ENCODE peak calls at places on chromosomes 7 and 10, in four cellular contexts. I is trophoblast cell, Q is IMR-90, F is neuronal stem cell. L is an unnamed sample.

GRCh38 chr10:10032991-10033390 is 984.7 kb upstream of the CELF2 start:
- DNase-seq in I (no peak), F (no peak), Q (no peak), L (no peak)

GRCh38 chr10:30970760-30971460 is 60.8 kb downstream of the ZNF438 start:
- DNase-seq in I (peak), F (no peak), Q (peak), L (no peak)

GRCh38 chr7:74525881-74526280 is 72.2 kb downstream of the GTF2IRD1 start:
- DNase-seq in Q (no peak), F (no peak), I (peak), L (no peak)

GRCh38 chr10:45008524-45009161 is 7.9 kb downstream of the ZNF22 start:
- DNase-seq in Q (peak), F (peak), I (peak), L (peak)

GRCh38 chr10:69577268-69578232 is 4.3 kb upstream of the NEUROG3 start:
- DNase-seq in I (no peak), Q (no peak), F (no peak), L (peak)

GRCh38 chr7:133993547-133993946 is 133.6 kb upstream of the LRGUK start:
- DNase-seq in Q (no peak), F (no peak), I (no peak), L (no peak)

GRCh38 chr7:76364198-76364584 is 5.4 kb upstream of the YWHAG start:
- DNase-seq in I (peak), F (no peak), Q (peak), L (peak)

GRCh38 chr7:2575046-2575732 is 16.4 kb downstream of the IQCE start:
- DNase-seq in F (no peak), I (no peak), Q (no peak), L (no peak)

DNA sequence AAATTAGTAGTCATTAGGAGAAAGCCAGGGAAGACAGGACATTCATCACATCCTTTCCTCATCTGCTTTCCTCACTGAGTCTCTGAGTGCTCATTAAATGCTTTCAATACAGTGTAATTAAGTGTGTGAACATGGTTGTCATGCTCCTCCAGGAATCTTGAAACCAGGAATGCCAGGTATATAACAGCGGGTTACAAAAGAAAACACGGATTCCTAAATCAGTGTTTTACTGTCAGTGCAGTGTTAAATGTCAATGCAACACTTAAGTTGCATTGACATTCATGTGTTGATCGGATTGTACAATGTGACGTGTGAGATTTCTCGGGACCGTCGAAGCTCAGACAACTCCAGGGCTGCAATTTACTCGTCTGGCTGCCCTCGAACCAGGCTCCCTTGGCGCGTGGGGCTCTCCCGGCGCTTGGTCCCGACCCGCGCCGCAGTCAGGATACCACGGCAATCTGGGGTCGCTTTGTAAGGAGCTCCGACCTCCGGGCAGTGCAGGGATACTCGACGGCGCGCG is 455 bp upstream of the SPAG6 start:
- DNase-seq in I (no peak), Q (no peak), F (peak), L (peak)
- H3K23ac ChIP-seq in I (no peak), Q (no peak), F (peak), L (peak)

DNA sequence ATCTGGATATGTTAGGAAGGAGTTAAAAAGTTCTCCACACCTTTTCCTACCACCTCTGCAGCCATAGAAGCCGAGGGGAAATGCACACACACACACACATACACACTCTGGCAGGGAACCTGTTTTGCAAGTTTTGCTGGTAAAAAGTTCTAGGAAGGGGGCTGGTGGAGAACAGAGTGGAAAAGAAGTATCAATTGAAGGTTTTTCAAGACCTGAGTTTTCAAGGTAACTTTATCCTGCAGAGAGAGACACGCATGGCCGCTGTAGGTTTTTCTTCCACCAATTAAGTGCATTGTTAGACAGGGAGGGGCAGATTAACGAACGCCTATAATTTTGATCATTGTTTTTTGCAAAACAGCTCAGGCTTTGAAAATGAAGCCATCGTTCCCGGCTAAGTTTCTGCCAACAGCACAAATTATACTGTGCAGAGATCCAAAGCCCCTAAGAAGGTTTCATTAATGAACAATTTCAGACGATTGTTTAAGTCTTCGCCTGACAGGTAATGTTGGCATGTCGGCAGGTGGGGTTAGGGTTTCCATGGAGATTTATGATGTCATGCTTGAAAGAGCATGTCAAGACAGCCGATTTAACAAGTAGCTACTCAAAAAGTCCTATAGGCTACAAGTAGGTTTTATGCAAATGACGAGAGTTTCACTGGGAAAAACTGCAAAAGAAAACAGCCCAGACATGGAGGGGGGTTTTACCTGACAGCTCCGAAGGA is 29.7 kb downstream of the KIAA1217 start:
- DNase-seq in F (no peak), Q (no peak), I (peak), L (no peak)
- H3K23ac ChIP-seq in F (no peak), Q (no peak), I (no peak), L (no peak)

DNA sequence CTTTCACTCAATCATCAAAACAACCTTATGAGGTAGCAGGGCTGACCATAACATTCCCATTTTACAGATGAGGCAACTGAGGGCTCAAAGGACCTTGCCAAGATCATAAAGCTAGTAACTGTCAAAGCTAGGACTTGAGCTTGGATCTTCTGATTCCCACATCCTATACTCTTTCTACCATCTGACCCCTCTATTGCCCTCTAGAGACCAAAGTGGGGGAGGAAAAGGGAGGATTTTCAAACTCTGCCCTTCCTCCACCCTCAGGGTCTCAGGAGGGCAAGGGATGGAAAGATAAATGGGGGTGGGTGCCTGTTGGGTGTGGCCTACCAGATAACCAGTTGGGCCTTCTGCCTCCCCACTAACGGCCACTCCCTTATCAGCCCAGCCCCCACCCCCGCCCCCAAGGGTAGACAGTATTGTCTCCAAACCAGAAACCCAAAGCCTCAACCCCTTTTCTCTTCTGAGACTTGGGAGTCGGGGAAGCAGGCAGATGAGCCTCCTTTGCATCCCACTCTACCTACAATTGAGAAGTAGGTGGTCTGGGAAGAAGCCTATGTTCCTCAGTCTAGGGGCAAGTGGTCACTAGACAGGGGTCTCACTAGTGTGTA is 7.9 kb downstream of the LDB1 start:
- DNase-seq in Q (no peak), I (no peak), F (no peak), L (no peak)
- H3K23ac ChIP-seq in Q (peak), I (no peak), F (no peak), L (no peak)

GRCh38 chr7:27189560-27190283 is 4.7 kb upstream of the HOXA11 start:
- DNase-seq in I (no peak), Q (no peak), F (no peak), L (no peak)

GRCh38 chr7:27187158-27187701 is 2.2 kb upstream of the HOXA11 start:
- DNase-seq in F (no peak), I (no peak), Q (no peak), L (no peak)

GRCh38 chr7:27187702-27188665 is 3.0 kb upstream of the HOXA11 start:
- DNase-seq in Q (no peak), I (no peak), F (no peak), L (no peak)

GRCh38 chr7:27190284-27190748 is 5.3 kb upstream of the HOXA11 start:
- DNase-seq in I (no peak), F (no peak), Q (no peak), L (no peak)

GRCh38 chr7:27188666-27189559 is 3.9 kb upstream of the HOXA11 start:
- DNase-seq in Q (no peak), I (no peak), F (no peak), L (no peak)
- H3K23ac ChIP-seq in Q (no peak), I (no peak), F (no peak), L (peak)

DNA sequence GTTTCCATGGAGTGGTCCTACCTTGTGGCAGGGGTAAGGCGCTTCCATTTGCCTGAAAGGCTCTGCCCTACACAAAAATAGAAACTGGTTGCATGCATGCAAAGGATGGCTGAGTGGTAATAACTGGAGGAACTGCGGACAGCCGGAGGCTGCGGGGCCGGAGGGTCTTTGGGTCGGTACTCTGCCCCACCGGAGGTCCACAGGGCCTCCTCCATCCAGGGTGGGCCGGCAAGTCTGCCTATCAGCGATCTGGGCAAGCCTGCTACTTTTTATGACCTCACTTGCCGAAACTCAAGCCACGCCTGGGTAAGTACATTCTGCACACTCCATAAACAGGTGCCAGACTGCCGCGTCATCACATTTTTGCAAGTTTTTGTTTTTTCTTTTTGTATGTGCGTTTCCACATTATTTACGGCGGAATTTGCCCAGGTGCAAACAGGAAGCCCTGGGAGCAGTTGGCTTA is 30.0 kb downstream of the TACC2 start:
- DNase-seq in Q (no peak), F (no peak), I (no peak), L (no peak)
- H3K23ac ChIP-seq in Q (no peak), F (no peak), I (no peak), L (no peak)

DNA sequence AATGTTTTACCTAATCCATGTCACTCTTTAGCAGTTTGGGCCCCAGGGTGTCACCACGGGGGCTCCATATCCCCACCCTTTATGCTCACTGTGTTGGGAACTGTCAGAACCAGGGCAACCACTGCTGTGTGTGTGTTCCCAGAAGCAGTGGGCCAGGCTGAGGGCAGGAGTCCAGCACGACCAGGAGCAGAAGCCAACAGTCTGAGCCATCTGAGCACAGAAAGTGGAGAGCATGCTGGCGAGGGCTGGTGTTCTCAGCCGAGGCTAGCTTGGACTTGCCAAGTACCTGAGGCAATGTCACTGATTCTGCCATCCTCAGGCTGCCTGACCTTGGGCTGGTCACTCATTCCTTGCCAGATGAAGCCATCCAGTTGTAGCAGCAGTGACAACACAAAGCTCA is 285.0 kb downstream of the BMPER start:
- DNase-seq in Q (no peak), F (no peak), I (no peak), L (no peak)
- H3K23ac ChIP-seq in Q (no peak), F (no peak), I (no peak), L (no peak)

GRCh38 chr7:151275813-151276577 is 27.5 kb upstream of the SMARCD3 start:
- DNase-seq in I (no peak), Q (no peak), F (no peak), L (no peak)

GRCh38 chr7:151276651-151277590 is 28.4 kb upstream of the SMARCD3 start:
- DNase-seq in I (no peak), F (peak), Q (peak), L (peak)

GRCh38 chr7:151278949-151279348 is 30.5 kb upstream of the SMARCD3 start:
- DNase-seq in I (no peak), Q (no peak), F (no peak), L (no peak)

GRCh38 chr7:151279868-151280267 is 31.4 kb upstream of the SMARCD3 start:
- DNase-seq in F (no peak), I (no peak), Q (no peak), L (no peak)

DNA sequence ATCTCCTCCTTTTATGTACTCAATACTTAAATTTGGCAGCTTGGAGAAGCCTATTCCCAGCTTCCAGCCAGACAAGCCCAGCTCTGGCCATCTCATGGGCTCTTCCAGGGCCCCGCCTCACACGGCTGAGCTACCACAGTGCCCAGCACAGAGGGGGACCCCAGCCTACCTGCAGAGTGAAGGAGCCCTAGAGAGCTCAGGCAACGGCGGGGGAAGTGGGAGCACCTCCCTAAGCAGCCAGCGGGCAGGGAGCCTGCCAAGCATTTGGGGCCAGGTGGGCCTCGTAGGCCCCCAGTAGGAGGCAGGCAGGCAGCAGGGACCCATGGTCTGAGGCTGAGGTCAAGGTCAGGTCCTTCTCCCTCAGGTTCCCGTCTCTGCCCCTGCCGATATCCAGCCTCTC is 29.1 kb upstream of the SMARCD3 start:
- DNase-seq in Q (no peak), F (no peak), I (no peak), L (no peak)
- H3K23ac ChIP-seq in Q (no peak), F (peak), I (no peak), L (no peak)

L was measured in mesenchymal stem cell.